ENCODE peak calls at places on chromosome 9, in nine cellular contexts. One of them, this sample, is unnamed. For H3K27me3 and H3K4me1, the result is how much of the 10 kb centered on the place peaks cover.

GRCh38 chr9:80204054-80204453 is 632.3 kb downstream of the TLE4 start:
- DNase-seq in PC-3: peak
- DNase-seq in lung: no peak
- DNase-seq in lower lobe of right lung: no peak
- DNase-seq in BE2C: no peak
- DNase-seq in A673: no peak
- DNase-seq in upper lobe of right lung: no peak
- DNase-seq in heart right ventricle: no peak
- DNase-seq in pancreas: no peak
- DNase-seq in this sample: no peak

GRCh38 chr9:120926397-120926928 is at the start of gene TRAF1:
- DNase-seq in upper lobe of right lung: no peak
- DNase-seq in BE2C: no peak
- DNase-seq in PC-3: no peak
- DNase-seq in pancreas: no peak
- DNase-seq in heart right ventricle: no peak
- DNase-seq in A673: no peak
- DNase-seq in lung: no peak
- DNase-seq in lower lobe of right lung: no peak
- DNase-seq in this sample: no peak

GRCh38 chr9:32571969-32572899 is 725 bp downstream of the NDUFB6 start:
- DNase-seq in PC-3: peak
- DNase-seq in upper lobe of right lung: no peak
- DNase-seq in BE2C: peak
- DNase-seq in lung: peak
- DNase-seq in lower lobe of right lung: peak
- DNase-seq in heart right ventricle: peak
- DNase-seq in pancreas: peak
- DNase-seq in A673: peak
- DNase-seq in this sample: peak

GRCh38 chr9:72029986-72030385 is 30.4 kb downstream of the C9orf57 start:
- DNase-seq in PC-3: no peak
- DNase-seq in A673: no peak
- DNase-seq in lung: no peak
- DNase-seq in pancreas: no peak
- DNase-seq in BE2C: no peak
- DNase-seq in heart right ventricle: no peak
- DNase-seq in upper lobe of right lung: no peak
- DNase-seq in lower lobe of right lung: no peak
- DNase-seq in this sample: no peak

GRCh38 chr9:109214414-109214813 is 47.4 kb upstream of the FRRS1L start:
- DNase-seq in BE2C: no peak
- DNase-seq in PC-3: no peak
- DNase-seq in lung: no peak
- DNase-seq in upper lobe of right lung: no peak
- DNase-seq in A673: no peak
- DNase-seq in pancreas: no peak
- DNase-seq in heart right ventricle: no peak
- DNase-seq in lower lobe of right lung: no peak
- DNase-seq in this sample: no peak

GRCh38 chr9:37192803-37193202 is 72.4 kb downstream of the ZCCHC7 start:
- DNase-seq in BE2C: no peak
- DNase-seq in PC-3: no peak
- DNase-seq in lower lobe of right lung: no peak
- DNase-seq in A673: peak
- DNase-seq in heart right ventricle: no peak
- DNase-seq in lung: no peak
- DNase-seq in upper lobe of right lung: no peak
- DNase-seq in pancreas: no peak
- DNase-seq in this sample: no peak

GRCh38 chr9:86546712-86547111 is 192.5 kb upstream of the TUT7 start:
- DNase-seq in upper lobe of right lung: no peak
- DNase-seq in lung: no peak
- DNase-seq in A673: peak
- DNase-seq in PC-3: no peak
- DNase-seq in lower lobe of right lung: no peak
- DNase-seq in BE2C: no peak
- DNase-seq in heart right ventricle: peak
- DNase-seq in pancreas: no peak
- DNase-seq in this sample: no peak

GRCh38 chr9:120873512-120873911 is 3.5 kb downstream of the PHF19 start:
- DNase-seq in BE2C: no peak
- DNase-seq in A673: no peak
- DNase-seq in lower lobe of right lung: no peak
- DNase-seq in upper lobe of right lung: no peak
- DNase-seq in lung: no peak
- DNase-seq in PC-3: peak
- DNase-seq in pancreas: no peak
- DNase-seq in heart right ventricle: no peak
- DNase-seq in this sample: peak

GRCh38 chr9:79974806-79975422 is 403.1 kb downstream of the TLE4 start:
- DNase-seq in A673: no peak
- DNase-seq in BE2C: no peak
- DNase-seq in lower lobe of right lung: no peak
- DNase-seq in pancreas: no peak
- DNase-seq in upper lobe of right lung: no peak
- DNase-seq in lung: no peak
- DNase-seq in heart right ventricle: no peak
- DNase-seq in PC-3: no peak
- DNase-seq in this sample: no peak

GRCh38 chr9:83656032-83656680 is 33.2 kb downstream of the IDNK start:
- DNase-seq in heart right ventricle: no peak
- DNase-seq in BE2C: no peak
- DNase-seq in PC-3: no peak
- DNase-seq in lower lobe of right lung: no peak
- DNase-seq in upper lobe of right lung: no peak
- DNase-seq in A673: no peak
- DNase-seq in pancreas: no peak
- DNase-seq in lung: no peak
- DNase-seq in this sample: no peak

GRCh38 chr9:38030658-38031057 is 38.4 kb downstream of the SHB start:
- DNase-seq in BE2C: no peak
- DNase-seq in A673: no peak
- DNase-seq in upper lobe of right lung: no peak
- DNase-seq in lower lobe of right lung: no peak
- DNase-seq in PC-3: no peak
- DNase-seq in heart right ventricle: no peak
- DNase-seq in pancreas: no peak
- DNase-seq in lung: no peak
- DNase-seq in this sample: no peak

GRCh38 chr9:133658442-133659431 is 22.6 kb downstream of the DBH start:
- DNase-seq in lung: peak
- DNase-seq in PC-3: peak
- DNase-seq in pancreas: peak
- DNase-seq in lower lobe of right lung: no peak
- DNase-seq in upper lobe of right lung: no peak
- DNase-seq in BE2C: peak
- DNase-seq in A673: peak
- DNase-seq in heart right ventricle: peak
- DNase-seq in this sample: no peak
- H3K27me3 ChIP-seq in lung: under half
- H3K27me3 ChIP-seq in PC-3: under half
- H3K27me3 ChIP-seq in pancreas: under half
- H3K27me3 ChIP-seq in lower lobe of right lung: under half
- H3K27me3 ChIP-seq in upper lobe of right lung: under half
- H3K27me3 ChIP-seq in BE2C: under half
- H3K27me3 ChIP-seq in A673: under half
- H3K27me3 ChIP-seq in heart right ventricle: under half
- H3K27me3 ChIP-seq in this sample: half or more

GRCh38 chr9:84669293-84670105 is at the start of gene NTRK2:
- DNase-seq in upper lobe of right lung: no peak
- DNase-seq in heart right ventricle: peak
- DNase-seq in PC-3: no peak
- DNase-seq in lung: no peak
- DNase-seq in BE2C: no peak
- DNase-seq in lower lobe of right lung: no peak
- DNase-seq in A673: peak
- DNase-seq in pancreas: peak
- DNase-seq in this sample: no peak
- TF ChIP-seq CTCF in upper lobe of right lung: no peak
- TF ChIP-seq CTCF in heart right ventricle: no peak
- TF ChIP-seq CTCF in PC-3: no peak
- TF ChIP-seq CTCF in lung: no peak
- TF ChIP-seq CTCF in BE2C: no peak
- TF ChIP-seq CTCF in lower lobe of right lung: no peak
- TF ChIP-seq CTCF in A673: no peak
- TF ChIP-seq CTCF in pancreas: no peak
- TF ChIP-seq CTCF in this sample: peak

GRCh38 chr9:136660971-136661540 is 1.7 kb upstream of the EGFL7 start:
- DNase-seq in BE2C: no peak
- DNase-seq in lower lobe of right lung: no peak
- DNase-seq in A673: no peak
- DNase-seq in heart right ventricle: no peak
- DNase-seq in PC-3: no peak
- DNase-seq in pancreas: peak
- DNase-seq in lung: no peak
- DNase-seq in upper lobe of right lung: peak
- DNase-seq in this sample: no peak
- H3K4me1 ChIP-seq in BE2C: under half
- H3K4me1 ChIP-seq in lower lobe of right lung: under half
- H3K4me1 ChIP-seq in A673: under half
- H3K4me1 ChIP-seq in heart right ventricle: under half
- H3K4me1 ChIP-seq in PC-3: under half
- H3K4me1 ChIP-seq in pancreas: under half
- H3K4me1 ChIP-seq in lung: under half
- H3K4me1 ChIP-seq in upper lobe of right lung: under half
- H3K4me1 ChIP-seq in this sample: under half

DNA sequence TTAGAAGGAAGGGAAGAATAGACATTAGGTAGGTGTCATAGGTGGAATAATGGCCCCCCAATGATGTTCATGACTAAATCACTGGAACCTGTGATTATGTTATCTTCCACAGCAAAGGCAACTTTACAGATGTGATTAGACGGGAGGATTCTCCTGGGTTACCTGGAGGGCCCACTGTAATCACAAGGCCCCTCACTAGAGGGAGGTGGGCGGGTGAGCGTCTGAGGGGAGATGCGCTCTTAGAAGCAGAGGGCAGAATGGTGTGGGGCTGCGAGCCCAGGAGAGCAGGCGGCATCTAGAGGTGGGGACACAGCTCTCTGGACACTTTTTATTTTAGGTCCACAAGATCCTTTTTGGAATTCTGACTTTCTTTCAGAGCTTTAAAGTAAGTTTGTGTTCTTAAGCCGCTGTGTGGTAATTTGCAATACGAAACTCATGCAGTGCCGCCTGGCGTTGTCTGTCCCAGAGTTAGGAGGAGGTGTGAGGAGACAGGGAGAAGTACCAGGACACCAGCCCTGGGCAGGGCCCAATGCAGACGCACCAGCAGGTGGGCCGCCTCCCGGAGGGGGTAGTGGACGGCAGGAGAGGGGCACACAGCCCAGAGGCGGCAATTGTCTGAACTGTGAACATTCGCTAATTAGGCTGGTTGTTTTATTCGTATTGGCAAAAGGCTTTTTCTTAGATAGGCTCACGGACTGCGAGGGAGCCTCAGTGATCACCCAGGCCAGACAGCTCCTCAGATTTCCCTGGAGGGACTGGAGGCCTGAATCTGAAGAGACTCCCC is 51.1 kb upstream of the FANCC start:
- DNase-seq in PC-3: no peak
- DNase-seq in pancreas: no peak
- DNase-seq in BE2C: no peak
- DNase-seq in lower lobe of right lung: no peak
- DNase-seq in A673: no peak
- DNase-seq in heart right ventricle: no peak
- DNase-seq in upper lobe of right lung: no peak
- DNase-seq in lung: no peak
- DNase-seq in this sample: no peak
- H3K27me3 ChIP-seq in PC-3: under half
- H3K27me3 ChIP-seq in pancreas: under half
- H3K27me3 ChIP-seq in BE2C: under half
- H3K27me3 ChIP-seq in lower lobe of right lung: under half
- H3K27me3 ChIP-seq in A673: under half
- H3K27me3 ChIP-seq in heart right ventricle: under half
- H3K27me3 ChIP-seq in upper lobe of right lung: under half
- H3K27me3 ChIP-seq in lung: under half
- H3K27me3 ChIP-seq in this sample: under half

This sample was measured in RWPE2.